ENCODE peak calls at places on chromosomes 11 and 22, in four cellular contexts. O is A549, L is COR-L47, T is NCI-H1105 treated with DMSO at 0.1 percent for 48 hours. F is an unnamed sample.

GRCh38 chr11:119149371-119150275 is 771 bp downstream of the ABCG4 start:
- DNase-seq in O (no peak), L (peak; percentile 26), T (peak; percentile 29), F (no peak)

GRCh38 chr11:124897681-124898680 is at the start of gene ROBO4:
- DNase-seq in O (no peak), L (no peak), T (no peak), F (no peak)

GRCh38 chr11:122754553-122755322 is 83.6 kb upstream of the CRTAM start:
- DNase-seq in O (no peak), L (no peak), T (no peak), F (peak; percentile 81)

GRCh38 chr22:37197451-37198289 is 9.6 kb upstream of the C1QTNF6 start:
- DNase-seq in O (peak; percentile 96), L (no peak), T (peak; percentile 8), F (no peak)

GRCh38 chr11:121551463-121551862 is 98.7 kb upstream of the SORL1-AS1 start:
- DNase-seq in O (no peak), L (no peak), T (no peak), F (no peak)

GRCh38 chr22:23192133-23192532 is 11.8 kb downstream of the BCR start:
- DNase-seq in O (no peak), L (peak; percentile 61), T (peak; percentile 74), F (no peak)

GRCh38 chr11:96384156-96384555 is 5.6 kb downstream of the CCDC82 start:
- DNase-seq in O (no peak), L (peak; percentile 60), T (peak; percentile 89), F (no peak)

GRCh38 chr11:121889931-121890330 is 226.1 kb downstream of the BLID start:
- DNase-seq in O (no peak), L (no peak), T (no peak), F (no peak)

GRCh38 chr22:48486163-48486957 is 1341.3 kb downstream of the BRD1 start:
- DNase-seq in O (no peak), L (no peak), T (no peak), F (no peak)

GRCh38 chr11:123546515-123546914 is 107.9 kb downstream of the SCN3B start:
- DNase-seq in O (peak; percentile 26), L (no peak), T (no peak), F (no peak)

GRCh38 chr11:31509017-31509411 is 408 bp downstream of the IMMP1L start:
- DNase-seq in O (no peak), L (no peak), T (peak; percentile 33), F (no peak)

GRCh38 chr11:46675288-46675851 is 25.0 kb downstream of the ARHGAP1 start:
- DNase-seq in O (peak; percentile 52), L (no peak), T (no peak), F (no peak)

GRCh38 chr11:2443881-2444300 is 423 bp downstream of the TRPM5 start:
- DNase-seq in O (no peak), L (no peak), T (no peak), F (no peak)

GRCh38 chr11:66696186-66696585 is 18.5 kb upstream of the RBM4B start:
- DNase-seq in O (no peak), L (no peak), T (no peak), F (no peak)

GRCh38 chr11:46346886-46347636 is at the start of gene DGKZ:
- DNase-seq in O (peak; percentile 82), L (peak; percentile 77), T (peak; percentile 82), F (peak; percentile 90)

GRCh38 chr11:73252577-73253191 is 19.5 kb upstream of the P2RY6 start:
- DNase-seq in O (peak; percentile 58), L (peak; percentile 38), T (peak; percentile 10), F (peak; percentile 31)

GRCh38 chr11:91421586-91421985 is 803.0 kb upstream of the FAT3 start:
- DNase-seq in O (no peak), L (no peak), T (peak; percentile 33), F (no peak)

GRCh38 chr11:66619080-66619554 is 2.7 kb downstream of the RBM14 start:
- DNase-seq in O (peak; percentile 25), L (no peak), T (no peak), F (no peak)

GRCh38 chr11:128884703-128885338 is 6.3 kb upstream of the KCNJ5 start:
- DNase-seq in O (peak; percentile 66), L (peak; percentile 52), T (peak; percentile 79), F (peak; percentile 82)

GRCh38 chr11:57087966-57088365 is 93.8 kb upstream of the LRRC55 start:
- DNase-seq in O (no peak), L (no peak), T (no peak), F (no peak)

GRCh38 chr11:84899740-84900139 is 727.4 kb downstream of the DLG2 start:
- DNase-seq in O (peak; percentile 43), L (no peak), T (no peak), F (no peak)

GRCh38 chr11:5123802-5124521 is 14.2 kb downstream of the OR52A5 start:
- DNase-seq in O (peak; percentile 68), L (peak; percentile 27), T (peak; percentile 68), F (peak; percentile 8)

GRCh38 chr22:10780281-10780680 is 4747.7 kb upstream of the OR11H1 start:
- DNase-seq in O (no peak), L (no peak), T (no peak), F (no peak)

GRCh38 chr11:25734592-25735211 is 597.2 kb upstream of the ANO3 start:
- DNase-seq in O (no peak), L (no peak), T (no peak), F (peak; percentile 18)

GRCh38 chr11:106132582-106133354 is 55.3 kb downstream of the AASDHPPT start:
- DNase-seq in O (no peak), L (no peak), T (no peak), F (no peak)

GRCh38 chr11:110182886-110183285 is 89.7 kb downstream of the ZC3H12C start:
- DNase-seq in O (no peak), L (no peak), T (no peak), F (no peak)

GRCh38 chr11:65575568-65576231 is at the start of gene EHBP1L1:
- DNase-seq in O (peak; percentile 64), L (peak; percentile 33), T (no peak), F (no peak)

GRCh38 chr11:73983764-73984543 is 1.3 kb upstream of the UCP2 start:
- DNase-seq in O (no peak), L (no peak), T (peak; percentile 47), F (no peak)

GRCh38 chr11:70736937-70737640 is 338.8 kb downstream of the CTTN start:
- DNase-seq in O (no peak), L (no peak), T (no peak), F (no peak)